ENCODE peak calls at places on chromosomes 13 and 19, in four cellular contexts. H is neural crest cell, C is tibial artery, J is heart right ventricle. K is an unnamed sample.

GRCh38 chr19:42176649-42176989 is 40.9 kb downstream of the DEDD2 start:
- DNase-seq in C (no peak), H (no peak), J (no peak), K (no peak)

GRCh38 chr13:31274345-31274870 is 74.6 kb downstream of the B3GLCT start:
- DNase-seq in C (no peak), H (peak), J (peak), K (no peak)

GRCh38 chr13:49452725-49453457 is 8.8 kb downstream of the SETDB2 start:
- DNase-seq in J (no peak), C (no peak), H (no peak), K (no peak)

GRCh38 chr19:12052571-12053169 is at the start of gene ZNF878:
- DNase-seq in J (peak), H (peak), C (peak), K (peak)

GRCh38 chr19:39405261-39405912 is 1.3 kb upstream of the ZFP36 start:
- DNase-seq in H (no peak), C (no peak), J (peak), K (no peak)

GRCh38 chr13:110055089-110055488 is 251.9 kb downstream of the COL4A1 start:
- DNase-seq in J (no peak), C (no peak), H (no peak), K (no peak)

GRCh38 chr19:4386038-4386782 is 14.1 kb downstream of the SH3GL1 start:
- DNase-seq in H (no peak), C (no peak), J (no peak), K (no peak)

GRCh38 chr19:16888629-16889371 is at the start of gene F2RL3:
- DNase-seq in C (peak), H (no peak), J (peak), K (no peak)

GRCh38 chr13:77516342-77516789 is 19.1 kb upstream of the SCEL start:
- DNase-seq in H (no peak), J (no peak), C (no peak), K (no peak)

GRCh38 chr19:47895165-47895782 is 9.2 kb upstream of the SULT2A1 start:
- DNase-seq in H (no peak), J (no peak), C (no peak), K (no peak)

GRCh38 chr13:101942038-101942437 is 459.8 kb downstream of the FGF14 start:
- DNase-seq in C (no peak), H (peak), J (peak), K (no peak)

GRCh38 chr19:4396949-4397783 is 3.2 kb downstream of the SH3GL1 start:
- DNase-seq in H (no peak), J (no peak), C (no peak), K (no peak)

GRCh38 chr19:9323557-9323918 is 441 bp upstream of the ZNF559 start:
- DNase-seq in H (no peak), J (peak), C (peak), K (no peak)

GRCh38 chr19:55535579-55536350 is 1.2 kb downstream of the SBK2 start:
- DNase-seq in H (no peak), J (no peak), C (no peak), K (no peak)

GRCh38 chr19:19274146-19274545 is 1.0 kb upstream of the TM6SF2 start:
- DNase-seq in C (no peak), H (no peak), J (no peak), K (no peak)

GRCh38 chr19:51242881-51243280 is 8.0 kb upstream of the SIGLECL1 start:
- DNase-seq in C (no peak), J (no peak), H (no peak), K (no peak)

GRCh38 chr13:75636339-75637095 is 387 bp downstream of the LMO7 start:
- DNase-seq in C (peak), H (no peak), J (peak), K (peak)

GRCh38 chr13:23941216-23941615 is 43.9 kb upstream of the C1QTNF9B start:
- DNase-seq in J (no peak), H (no peak), C (no peak), K (no peak)

GRCh38 chr13:109874921-109875454 is 88.6 kb upstream of the IRS2 start:
- DNase-seq in C (no peak), J (no peak), H (no peak), K (no peak)

GRCh38 chr13:24254151-24254810 is 55.1 kb upstream of the C1QTNF9 start:
- DNase-seq in C (no peak), J (no peak), H (no peak), K (no peak)

GRCh38 chr13:63605962-63606361 is 2190.3 kb upstream of the PCDH20 start:
- DNase-seq in C (no peak), H (no peak), J (no peak), K (no peak)

GRCh38 chr13:43428545-43429287 is 358.1 kb downstream of the ENOX1 start:
- DNase-seq in J (no peak), C (no peak), H (no peak), K (no peak)

GRCh38 chr19:18415177-18415867 is 3.9 kb upstream of the SSBP4 start:
- DNase-seq in J (peak), C (peak), H (no peak), K (no peak)

GRCh38 chr13:74825170-74825948 is 656.6 kb downstream of the TBC1D4 start:
- DNase-seq in C (no peak), J (peak), H (no peak), K (no peak)

GRCh38 chr19:32318884-32319520 is 26.4 kb upstream of the ZNF507 start:
- DNase-seq in J (no peak), C (no peak), H (peak), K (no peak)

GRCh38 chr19:2056810-2057192 is 5.8 kb upstream of the MKNK2 start:
- DNase-seq in J (no peak), H (no peak), C (no peak), K (no peak)

GRCh38 chr19:2053601-2054389 is 2.8 kb upstream of the MKNK2 start:
- DNase-seq in H (no peak), J (peak), C (peak), K (no peak)

GRCh38 chr19:2057484-2058469 is 6.7 kb upstream of the MKNK2 start:
- DNase-seq in C (no peak), H (no peak), J (no peak), K (no peak)

GRCh38 chr19:2054763-2055162 is 3.7 kb upstream of the MKNK2 start:
- DNase-seq in H (no peak), C (no peak), J (no peak), K (no peak)

DNA sequence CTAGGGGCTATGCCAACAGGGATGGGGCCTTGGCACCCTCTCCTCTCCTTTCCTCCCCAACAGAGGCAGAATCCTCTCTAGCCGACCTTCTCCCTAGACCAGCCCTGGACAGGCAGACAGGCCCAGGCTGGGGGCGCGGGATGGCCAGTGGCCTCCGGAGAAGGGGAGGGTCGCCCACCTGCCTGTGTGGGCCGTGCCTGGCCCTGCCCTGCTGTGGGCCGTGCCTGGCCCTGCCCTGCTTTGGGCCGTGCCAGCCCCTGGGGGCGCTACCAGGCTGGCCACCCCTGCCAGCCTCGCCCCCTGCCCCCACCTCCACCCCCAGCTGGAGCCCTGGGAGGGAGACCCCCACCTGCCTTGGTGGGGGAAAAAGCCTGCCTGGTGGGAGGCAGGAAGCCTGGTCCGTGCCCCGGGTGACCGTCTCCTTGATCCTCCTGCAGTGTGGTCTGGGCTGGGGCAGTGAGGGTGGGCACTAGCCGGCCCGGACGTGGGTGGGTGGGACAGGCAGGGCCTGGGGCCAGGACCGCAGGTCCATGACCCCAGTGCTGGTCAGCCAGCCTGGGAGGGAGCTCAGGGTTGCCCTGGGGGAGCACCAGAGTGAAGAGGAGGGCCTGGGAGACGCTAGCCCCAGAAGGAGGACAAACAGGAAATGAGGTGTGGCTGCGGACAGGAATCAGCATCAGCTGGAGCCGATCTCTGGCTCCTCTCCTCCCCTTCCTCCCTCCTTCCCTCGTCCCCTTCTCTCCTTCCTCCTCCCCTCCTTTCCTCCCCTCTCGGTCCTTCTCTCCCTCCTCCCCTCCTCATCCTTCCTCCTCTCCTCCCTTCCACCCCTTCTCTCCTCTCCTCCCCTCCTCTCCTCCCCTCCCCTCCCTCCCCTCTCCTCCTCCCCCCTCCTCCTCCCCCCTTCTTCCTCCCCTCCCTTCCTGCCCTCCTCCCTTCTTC is 5.1 kb upstream of the MKNK2 start:
- DNase-seq in C (peak), J (peak), H (no peak), K (no peak)
- TF ChIP-seq CTCF in C (no peak), J (no peak), H (no peak), K (no peak)

GRCh38 chr13:103012611-103013010 is 53.6 kb downstream of the SLC10A2 start:
- DNase-seq in H (no peak), C (no peak), J (no peak), K (no peak)
- TF ChIP-seq CTCF in H (no peak), C (no peak), J (no peak), K (no peak)

DNA sequence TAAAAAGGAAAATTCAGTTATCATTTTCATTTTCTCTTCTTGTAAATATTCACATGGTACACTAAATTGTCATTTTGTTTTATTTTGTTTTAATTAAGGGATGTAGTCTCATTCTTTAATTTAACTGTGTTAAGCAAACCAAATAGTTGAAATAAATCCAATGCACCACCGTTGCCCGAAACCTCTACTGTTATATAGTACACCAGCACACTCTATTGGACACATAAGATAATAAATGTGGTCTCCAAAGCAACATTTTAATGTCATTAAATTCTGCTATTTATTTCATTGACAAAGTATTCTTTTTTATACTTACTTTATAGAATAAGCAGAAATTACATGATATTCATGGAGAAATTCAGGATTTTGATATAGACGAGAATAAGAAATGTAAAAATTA is 156.4 kb upstream of the FREM2 start:
- DNase-seq in C (no peak), J (no peak), H (no peak), K (no peak)
- TF ChIP-seq CTCF in C (peak), J (no peak), H (peak), K (peak)

DNA sequence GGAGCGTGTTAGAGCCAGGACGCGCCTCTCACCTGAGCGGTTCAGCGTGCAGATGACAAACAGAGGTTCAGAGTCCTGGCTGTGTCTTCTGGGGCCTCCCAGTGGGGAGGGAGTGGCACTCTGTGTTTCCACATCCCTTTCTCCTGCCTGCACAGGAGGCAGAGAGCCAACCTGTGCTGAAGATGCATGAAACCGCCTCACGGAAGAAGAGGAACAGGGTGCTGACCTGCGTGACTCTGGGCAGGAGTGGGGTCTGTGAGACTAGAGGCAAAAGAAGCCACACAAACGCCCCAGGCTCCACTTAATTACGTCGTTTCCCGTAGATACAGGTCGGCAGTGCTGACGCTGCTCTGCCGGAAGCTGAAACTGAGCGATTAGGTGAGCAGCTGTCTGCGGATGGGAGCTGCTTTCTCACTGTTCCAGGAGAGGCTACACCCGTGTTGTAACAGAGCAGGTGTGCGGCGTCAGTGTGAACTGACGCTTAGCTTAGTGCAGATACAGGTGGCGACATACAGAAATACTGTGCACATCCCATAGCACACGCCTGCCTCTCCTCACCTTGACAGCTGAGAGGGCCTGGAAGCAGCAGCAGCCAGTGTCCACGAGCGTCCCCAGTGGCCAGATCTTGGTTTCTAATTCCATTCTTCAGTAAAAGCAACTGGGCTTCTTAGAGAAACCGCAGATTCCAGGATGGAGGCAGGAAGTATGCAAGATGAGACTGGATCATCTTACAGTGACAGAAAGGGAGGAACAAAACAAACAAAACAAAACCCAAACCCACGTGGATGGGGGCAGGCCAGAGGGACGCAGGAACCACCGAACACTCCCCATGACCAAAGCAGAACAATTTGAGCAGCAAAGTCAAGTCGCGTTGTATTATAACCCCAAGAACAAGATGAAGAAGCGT is 37.7 kb upstream of the MCF2L start:
- DNase-seq in H (peak), J (no peak), C (no peak), K (no peak)
- TF ChIP-seq CTCF in H (peak), J (peak), C (no peak), K (peak)

K was measured in progenitor cell of endocrine pancreas.